ENCODE peak calls at places on chromosomes 1 and 21, in four cellular contexts. P, G, C and T are unnamed samples.

GRCh38 chr1:202159534-202160371 is 649 bp downstream of the PTPN7 start:
- DNase-seq in P (no peak), C (no peak), G (no peak), T (no peak)

GRCh38 chr1:214233856-214234634 is 46.9 kb upstream of the SMYD2 start:
- DNase-seq in C (no peak), G (no peak), P (no peak), T (no peak)

GRCh38 chr1:165659581-165659895 is 28.5 kb downstream of the MGST3 start:
- DNase-seq in G (no peak), P (no peak), C (peak), T (no peak)

GRCh38 chr1:159993911-159994310 is 37.9 kb downstream of the PIGM start:
- DNase-seq in C (no peak), P (no peak), G (no peak), T (no peak)

GRCh38 chr1:207848234-207848633 is 62.7 kb downstream of the CD34 start:
- DNase-seq in G (no peak), C (no peak), P (peak), T (peak)

GRCh38 chr1:39332291-39332690 is 127.8 kb downstream of the MACF1 start:
- DNase-seq in G (no peak), C (no peak), P (no peak), T (no peak)

GRCh38 chr1:178749581-178750166 is 24.6 kb downstream of the RALGPS2 start:
- DNase-seq in G (no peak), C (no peak), P (no peak), T (no peak)

GRCh38 chr1:93768380-93768863 is 86.8 kb upstream of the BCAR3 start:
- DNase-seq in C (no peak), G (no peak), P (no peak), T (no peak)

GRCh38 chr1:234743866-234744581 is 134.0 kb upstream of the IRF2BP2 start:
- DNase-seq in P (no peak), C (peak), G (no peak), T (no peak)

GRCh38 chr1:37020653-37021277 is 13.6 kb downstream of the GRIK3 start:
- DNase-seq in G (no peak), P (peak), C (peak), T (no peak)

GRCh38 chr1:181105134-181106021 is 16.9 kb downstream of the IER5 start:
- DNase-seq in P (peak), C (peak), G (peak), T (peak)

GRCh38 chr1:45522324-45523104 is 830 bp upstream of the PRDX1 start:
- DNase-seq in G (no peak), P (peak), C (no peak), T (no peak)

GRCh38 chr21:24824209-24824608 is 783.1 kb downstream of the MRPL39 start:
- DNase-seq in P (no peak), C (no peak), G (no peak), T (no peak)

GRCh38 chr1:6016191-6016865 is 24.1 kb upstream of the NPHP4 start:
- DNase-seq in C (no peak), G (no peak), P (no peak), T (no peak)

GRCh38 chr1:206776239-206776638 is 3.9 kb upstream of the IL10 start:
- DNase-seq in C (no peak), P (no peak), G (no peak), T (no peak)

GRCh38 chr1:67674260-67675011 is 10.6 kb upstream of the GADD45A start:
- DNase-seq in C (peak), G (no peak), P (no peak), T (no peak)

GRCh38 chr21:31768720-31769119 is 36.8 kb upstream of the SCAF4 start:
- DNase-seq in G (no peak), P (no peak), C (no peak), T (no peak)

GRCh38 chr1:61013953-61014667 is 68.3 kb upstream of the NFIA start:
- DNase-seq in G (no peak), P (no peak), C (no peak), T (no peak)

GRCh38 chr1:160171352-160171751 is 19.0 kb upstream of the CASQ1 start:
- DNase-seq in C (no peak), G (no peak), P (no peak), T (no peak)

GRCh38 chr1:162590686-162591085 is 29.2 kb downstream of the UAP1 start:
- DNase-seq in P (no peak), C (no peak), G (no peak), T (no peak)

GRCh38 chr1:66732407-66733166 is 19.7 kb upstream of the DYNLT5 start:
- DNase-seq in G (no peak), P (no peak), C (no peak), T (no peak)

GRCh38 chr1:165443539-165444289 is 1.2 kb downstream of the RXRG start:
- DNase-seq in G (no peak), C (peak), P (no peak), T (no peak)

GRCh38 chr1:161096514-161096913 is 1.6 kb upstream of the KLHDC9 start:
- DNase-seq in C (no peak), G (no peak), P (no peak), T (no peak)

GRCh38 chr1:7705048-7705907 is 65.8 kb upstream of the VAMP3 start:
- DNase-seq in C (peak), P (peak), G (no peak), T (no peak)

GRCh38 chr1:184891440-184891839 is 82.9 kb downstream of the NIBAN1 start:
- DNase-seq in C (no peak), P (no peak), G (no peak), T (no peak)

GRCh38 chr1:115182012-115182715 is 92.9 kb upstream of the TSPAN2 start:
- DNase-seq in C (no peak), G (no peak), P (no peak), T (no peak)

GRCh38 chr1:158095737-158096335 is 84.9 kb upstream of the CD1D start:
- DNase-seq in G (no peak), P (peak), C (peak), T (no peak)

GRCh38 chr1:62530516-62531154 is 66.7 kb upstream of the ANGPTL3 start:
- DNase-seq in G (no peak), C (peak), P (no peak), T (no peak)

GRCh38 chr1:218367118-218367517 is 22.0 kb downstream of the TGFB2 start:
- DNase-seq in P (peak), C (no peak), G (no peak), T (no peak)

GRCh38 chr21:26528882-26529281 is 44.2 kb downstream of the CYYR1 start:
- DNase-seq in P (no peak), G (no peak), C (no peak), T (no peak)

GRCh38 chr1:215146252-215146975 is 63.9 kb downstream of the KCNK2 start:
- DNase-seq in C (peak), P (peak), G (no peak), T (no peak)

GRCh38 chr1:198563578-198563977 is 23.1 kb upstream of the ATP6V1G3 start:
- DNase-seq in P (no peak), G (no peak), C (no peak), T (no peak)

GRCh38 chr1:2344121-2344681 is 47.2 kb downstream of the MORN1 start:
- DNase-seq in P (no peak), C (no peak), G (no peak), T (no peak)

GRCh38 chr1:235304549-235305451 is 23.2 kb downstream of the ARID4B start:
- DNase-seq in P (no peak), G (no peak), C (no peak), T (no peak)

GRCh38 chr1:228897901-228898300 is 162.6 kb downstream of the RHOU start:
- DNase-seq in G (no peak), C (no peak), P (no peak), T (no peak)

GRCh38 chr1:205810448-205811157 is 2.4 kb downstream of the SLC41A1 start:
- DNase-seq in G (no peak), P (no peak), C (peak), T (no peak)

GRCh38 chr1:248834343-248834940 is 3.6 kb upstream of the ZNF672 start:
- DNase-seq in G (no peak), P (no peak), C (no peak), T (no peak)

GRCh38 chr1:190453550-190453949 is 24.1 kb downstream of the BRINP3 start:
- DNase-seq in C (no peak), P (no peak), G (no peak), T (no peak)
- TF ChIP-seq CTCF in C (no peak), P (no peak), G (no peak), T (no peak)

GRCh38 chr1:32303997-32304622 is 12.2 kb downstream of the HDAC1 start:
- DNase-seq in G (no peak), C (no peak), P (no peak), T (no peak)
- TF ChIP-seq CTCF in G (no peak), C (no peak), P (no peak), T (no peak)

DNA sequence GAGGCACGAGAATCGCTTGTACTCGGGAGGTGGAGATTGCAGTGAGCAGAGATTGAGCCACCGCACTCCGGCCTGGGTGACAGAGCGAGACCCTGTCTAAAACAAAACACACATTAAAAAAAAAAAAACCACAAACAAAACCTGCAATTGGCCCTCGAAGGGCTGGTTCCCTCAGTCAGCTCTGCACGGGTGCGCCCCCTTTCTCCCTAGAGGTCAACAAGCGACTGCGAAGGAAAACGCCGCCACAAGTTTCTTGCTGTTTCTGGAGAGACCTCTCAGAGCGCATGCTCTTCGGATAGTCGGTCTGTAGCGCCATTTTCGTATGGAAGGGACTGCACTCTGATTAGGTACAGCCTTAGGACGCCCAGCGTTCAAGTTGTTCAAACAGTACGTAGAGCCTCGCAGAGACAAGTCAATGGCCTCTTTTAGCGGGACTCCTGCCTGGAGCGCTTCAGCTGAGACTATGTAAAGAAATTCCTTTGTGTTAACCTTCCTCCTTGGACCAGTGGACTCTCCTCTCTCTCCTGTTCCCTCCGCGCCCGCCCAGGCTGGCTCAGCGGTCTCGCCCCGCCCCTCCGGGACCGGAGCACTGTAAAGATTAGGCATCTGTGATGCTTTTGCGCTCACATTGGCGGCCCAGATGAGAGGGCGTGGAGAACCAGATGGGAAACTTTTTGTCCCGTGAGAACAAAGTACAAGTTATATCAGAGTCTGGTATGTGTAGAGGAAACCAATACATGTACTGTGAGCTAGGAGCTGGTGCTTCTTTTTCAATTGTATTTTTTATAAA is 1.0 kb upstream of the CDC14A start:
- DNase-seq in C (peak), G (peak), P (peak), T (peak)
- TF ChIP-seq CTCF in C (peak), G (no peak), P (peak), T (peak)

GRCh38 chr1:167342846-167343245 is 122.2 kb downstream of the POU2F1 start:
- DNase-seq in P (no peak), C (no peak), G (no peak), T (no peak)
- TF ChIP-seq CTCF in P (no peak), C (peak), G (no peak), T (no peak)

GRCh38 chr1:109213345-109213823 is 334 bp upstream of the SARS1 start:
- DNase-seq in G (no peak), C (no peak), P (no peak), T (no peak)
- TF ChIP-seq CTCF in G (no peak), C (no peak), P (no peak), T (no peak)

DNA sequence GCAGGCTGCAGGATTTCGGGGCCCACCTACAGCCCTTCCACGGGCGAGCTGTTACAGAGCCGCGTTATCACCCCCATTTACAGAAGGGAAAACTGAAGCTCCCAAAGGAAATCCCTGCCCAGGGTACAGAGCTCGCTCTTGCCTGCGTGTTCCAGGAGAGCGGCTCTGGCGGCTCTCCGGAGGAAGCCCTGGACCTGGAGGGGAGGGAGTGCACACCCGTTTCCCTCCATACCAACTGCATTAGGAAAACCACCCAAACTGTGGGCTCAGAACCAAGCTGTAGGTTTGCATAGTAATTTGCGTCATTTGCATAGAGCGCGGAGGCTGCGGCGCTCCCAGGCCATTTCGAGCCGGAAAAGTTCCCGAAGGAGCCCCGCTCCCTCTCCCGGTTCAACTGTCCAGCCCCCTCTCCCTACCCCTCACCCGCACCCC is 24.7 kb upstream of the ADGRB2 start:
- DNase-seq in C (no peak), P (no peak), G (no peak), T (no peak)
- TF ChIP-seq CTCF in C (no peak), P (no peak), G (no peak), T (no peak)

DNA sequence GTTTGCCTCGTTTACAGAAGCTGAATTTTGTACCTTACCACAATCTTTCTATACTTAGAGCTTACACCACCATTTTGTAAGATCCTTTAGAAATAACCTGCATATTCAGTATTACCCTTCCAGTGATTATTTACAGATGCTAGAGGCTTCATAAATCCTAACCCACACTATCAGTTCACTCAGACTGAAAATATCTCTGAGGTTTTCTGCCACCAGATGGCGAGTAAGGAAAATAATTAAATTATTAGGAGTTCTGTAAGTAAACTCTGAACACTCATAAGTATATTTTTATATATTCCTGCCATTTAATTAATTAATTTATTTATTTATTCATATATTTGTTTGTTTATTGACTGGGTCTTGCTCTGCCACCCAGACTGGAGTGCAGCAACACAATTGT is 1635.2 kb downstream of the PLA2G4A start:
- DNase-seq in C (no peak), G (no peak), P (no peak), T (no peak)
- TF ChIP-seq CTCF in C (peak), G (no peak), P (peak), T (no peak)

DNA sequence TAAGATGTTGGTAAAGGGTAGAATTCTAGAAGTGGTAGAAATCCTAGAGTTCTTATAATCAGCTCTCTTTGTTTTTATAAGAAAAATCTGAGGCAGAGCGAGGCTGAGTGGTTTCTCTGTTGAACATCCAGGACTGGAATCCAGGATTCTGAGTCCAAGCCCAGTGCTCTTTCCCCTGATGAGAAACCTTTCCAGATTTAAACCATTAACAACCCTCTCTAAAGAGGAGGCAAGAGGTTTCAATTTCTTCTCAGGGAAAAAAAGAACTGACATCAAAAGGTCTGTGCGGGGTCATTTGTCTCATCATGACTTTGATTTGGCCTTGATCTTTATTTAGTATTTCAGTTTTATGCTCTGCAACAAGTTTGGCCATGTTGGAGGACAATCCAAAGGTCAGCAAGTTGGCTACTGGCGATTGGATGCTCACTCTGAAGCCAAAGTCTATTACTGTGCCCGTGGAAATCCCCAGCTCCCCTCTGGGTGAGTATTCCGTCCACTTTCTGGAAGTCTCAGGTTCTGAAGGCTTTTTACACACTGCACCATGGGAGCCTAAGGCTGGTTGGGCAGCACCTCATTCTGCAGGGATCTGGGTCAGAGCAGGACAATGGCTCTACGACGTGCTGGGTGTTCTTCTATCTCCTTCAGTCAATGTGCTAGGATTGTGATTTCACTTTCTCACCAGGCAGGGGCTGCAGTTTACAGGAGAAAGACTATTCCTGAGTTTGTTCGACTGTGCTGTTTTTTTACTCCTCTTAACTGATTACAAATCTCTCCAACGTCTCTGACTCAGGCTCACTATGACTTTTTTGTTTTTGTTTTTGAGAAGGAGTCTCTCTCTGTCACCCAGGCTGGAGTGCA is 18.9 kb upstream of the CCT8 start:
- DNase-seq in G (no peak), C (no peak), P (no peak), T (no peak)
- TF ChIP-seq CTCF in G (no peak), C (no peak), P (no peak), T (no peak)

GRCh38 chr1:168789501-168789900 is 60.5 kb upstream of the DPT start:
- DNase-seq in G (no peak), C (no peak), P (no peak), T (no peak)
- TF ChIP-seq CTCF in G (no peak), C (no peak), P (no peak), T (no peak)